ENCODE peak calls at places on chromosomes 6 and 20, in nine cellular contexts. O is choroid plexus epithelial cell, S is endothelial cell, F is thyroid gland, G is A549, E is RWPE1, W is pancreas, C is stomach, B is OCI-LY7. R is an unnamed sample.

GRCh38 chr6:53347250-53347920 is 1.4 kb downstream of the ELOVL5 start:
- DNase-seq in F (peak; percentile 33), B (peak; percentile 77), E (no peak), S (no peak), W (no peak), C (no peak), G (no peak), O (peak; percentile 59), R (no peak)

GRCh38 chr20:47392015-47392720 is 35.7 kb upstream of the ZMYND8 start:
- DNase-seq in G (peak; percentile 83), F (no peak), S (no peak), E (peak; percentile 95), C (peak; percentile 31), B (peak; percentile 78), O (peak; percentile 94), W (no peak), R (no peak)

GRCh38 chr6:107532707-107533106 is 42.8 kb downstream of the SOBP start:
- DNase-seq in C (no peak), F (no peak), E (no peak), S (no peak), W (no peak), G (no peak), O (no peak), B (no peak), R (no peak)

GRCh38 chr6:158653577-158654354 is 3.9 kb downstream of the SYTL3 start:
- DNase-seq in F (no peak), S (no peak), E (no peak), G (no peak), C (peak; percentile 61), W (peak; percentile 40), B (no peak), O (no peak), R (no peak)

GRCh38 chr20:3364323-3365013 is 43.0 kb downstream of the DNAAF9 start:
- DNase-seq in E (no peak), G (no peak), W (no peak), O (no peak), F (no peak), C (no peak), B (no peak), S (no peak), R (no peak)

GRCh38 chr6:3026811-3027626 is 27.3 kb downstream of the NQO2 start:
- DNase-seq in O (no peak), B (peak; percentile 92), G (no peak), C (no peak), E (no peak), W (no peak), S (no peak), F (no peak), R (no peak)

GRCh38 chr6:74087898-74088297 is 391.9 kb downstream of the CD109 start:
- DNase-seq in W (no peak), F (no peak), O (peak; percentile 70), G (no peak), E (no peak), B (no peak), C (no peak), S (no peak), R (no peak)

GRCh38 chr6:143376861-143377260 is 73.6 kb downstream of the ADAT2 start:
- DNase-seq in E (no peak), B (no peak), O (no peak), W (no peak), C (no peak), G (no peak), S (no peak), F (no peak), R (no peak)

GRCh38 chr20:11181964-11182363 is 508.2 kb upstream of the JAG1 start:
- DNase-seq in G (no peak), W (no peak), B (no peak), O (no peak), F (no peak), C (no peak), S (no peak), E (no peak), R (no peak)

GRCh38 chr6:157937318-157937717 is 44.3 kb upstream of the SYNJ2 start:
- DNase-seq in E (no peak), B (no peak), G (no peak), S (no peak), W (no peak), C (no peak), F (no peak), O (no peak), R (no peak)

GRCh38 chr6:90658497-90658896 is 71.6 kb upstream of the MAP3K7 start:
- DNase-seq in F (no peak), W (no peak), E (no peak), O (no peak), S (no peak), B (no peak), G (no peak), C (no peak), R (no peak)

GRCh38 chr6:75893058-75893775 is 144.2 kb downstream of the MYO6 start:
- DNase-seq in G (peak; percentile 5), E (peak; percentile 22), W (no peak), B (peak; percentile 64), O (peak; percentile 91), F (no peak), S (no peak), C (no peak), R (peak; percentile 24)

GRCh38 chr6:154995241-154996162 is at the start of gene TIAM2:
- DNase-seq in B (no peak), F (peak; percentile 19), G (peak; percentile 25), W (no peak), O (no peak), C (no peak), S (peak; percentile 45), E (peak; percentile 22), R (peak; percentile 72)

GRCh38 chr6:55399331-55399730 is 72.1 kb downstream of the GFRAL start:
- DNase-seq in C (no peak), B (no peak), G (no peak), S (no peak), E (no peak), F (no peak), W (no peak), O (peak; percentile 73), R (no peak)

GRCh38 chr6:43859213-43859612 is 89.2 kb downstream of the VEGFA start:
- DNase-seq in O (no peak), W (no peak), S (no peak), C (no peak), B (no peak), F (no peak), G (no peak), E (no peak), R (no peak)

GRCh38 chr6:43855247-43855646 is 85.2 kb downstream of the VEGFA start:
- DNase-seq in O (no peak), B (no peak), W (no peak), G (no peak), E (no peak), F (no peak), C (no peak), S (no peak), R (no peak)

GRCh38 chr6:43853066-43853650 is 83.1 kb downstream of the VEGFA start:
- DNase-seq in S (no peak), E (no peak), W (no peak), F (peak; percentile 61), B (no peak), G (no peak), O (peak; percentile 34), C (no peak), R (no peak)

GRCh38 chr6:43858161-43859153 is 88.4 kb downstream of the VEGFA start:
- DNase-seq in G (no peak), F (no peak), C (no peak), S (no peak), B (no peak), W (no peak), E (no peak), O (no peak), R (peak; percentile 63)

GRCh38 chr6:43856005-43856765 is 86.2 kb downstream of the VEGFA start:
- DNase-seq in G (peak; percentile 45), B (no peak), C (peak; percentile 78), W (peak; percentile 64), O (peak; percentile 68), S (peak; percentile 52), E (no peak), F (peak; percentile 75), R (peak; percentile 49)
- TF ChIP-seq CTCF in G (peak; percentile 37), B (no peak), C (peak; percentile 70), W (peak; percentile 49), O (peak; percentile 63), S (peak; percentile 26), E (no peak), F (no peak), R (peak; percentile 56)

DNA sequence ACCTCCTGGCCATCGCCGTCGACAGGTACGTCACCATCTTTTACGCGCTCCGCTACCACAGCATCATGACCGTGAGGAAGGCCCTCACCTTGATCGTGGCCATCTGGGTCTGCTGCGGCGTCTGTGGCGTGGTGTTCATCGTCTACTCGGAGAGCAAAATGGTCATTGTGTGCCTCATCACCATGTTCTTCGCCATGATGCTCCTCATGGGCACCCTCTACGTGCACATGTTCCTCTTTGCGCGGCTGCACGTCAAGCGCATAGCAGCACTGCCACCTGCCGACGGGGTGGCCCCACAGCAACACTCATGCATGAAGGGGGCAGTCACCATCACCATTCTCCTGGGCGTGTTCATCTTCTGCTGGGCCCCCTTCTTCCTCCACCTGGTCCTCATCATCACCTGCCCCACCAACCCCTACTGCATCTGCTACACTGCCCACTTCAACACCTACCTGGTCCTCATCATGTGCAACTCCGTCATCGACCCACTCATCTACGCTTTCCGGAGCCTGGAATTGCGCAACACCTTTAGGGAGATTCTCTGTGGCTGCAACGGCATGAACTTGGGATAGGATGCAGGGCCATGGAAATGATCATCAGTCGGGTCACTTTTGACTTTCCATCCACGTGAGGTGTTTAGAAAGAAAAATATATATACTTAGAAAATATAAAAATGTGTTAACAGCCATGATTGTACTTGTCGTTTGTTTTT is 868 bp downstream of the MC3R start:
- DNase-seq in B (peak; percentile 27), W (no peak), E (peak; percentile 59), C (no peak), G (peak; percentile 4), S (no peak), O (no peak), F (peak; percentile 3), R (peak; percentile 44)
- TF ChIP-seq CTCF in B (peak; percentile 74), W (peak; percentile 8), E (peak; percentile 93), C (no peak), G (peak; percentile 23), S (no peak), O (peak; percentile 28), F (no peak), R (no peak)

GRCh38 chr6:89583559-89583958 is 55.0 kb downstream of the LYRM2 start:
- DNase-seq in C (no peak), W (no peak), S (no peak), G (no peak), O (no peak), F (no peak), B (no peak), E (no peak), R (no peak)
- TF ChIP-seq CTCF in C (no peak), W (no peak), S (no peak), G (no peak), O (no peak), F (no peak), B (peak; percentile 31), E (no peak), R (no peak)

GRCh38 chr6:67698534-67698933 is 936.5 kb upstream of the ADGRB3 start:
- DNase-seq in B (no peak), S (no peak), W (no peak), E (no peak), O (peak; percentile 21), G (no peak), F (no peak), C (no peak), R (no peak)

GRCh38 chr6:67689329-67689728 is 945.8 kb upstream of the ADGRB3 start:
- DNase-seq in C (no peak), S (no peak), F (no peak), B (no peak), O (no peak), E (no peak), W (no peak), G (no peak), R (no peak)

GRCh38 chr6:67694127-67694526 is 941.0 kb upstream of the ADGRB3 start:
- DNase-seq in O (no peak), C (no peak), G (no peak), S (no peak), W (no peak), F (no peak), B (peak; percentile 5), E (no peak), R (no peak)
- TF ChIP-seq CTCF in O (peak; percentile 9), C (no peak), G (no peak), S (no peak), W (no peak), F (no peak), B (peak; percentile 46), E (no peak), R (no peak)

R was measured in nephron progenitor cell.